ENCODE peak calls at places on chromosomes 1 and 21, in eight cellular contexts. One of them, this sample, is unnamed.

GRCh38 chr1:100364731-100365130 is 12.4 kb downstream of the CDC14A start:
- DNase-seq in psoas muscle: no peak
- DNase-seq in tibial nerve: no peak
- DNase-seq in heart left ventricle: no peak
- DNase-seq in Peyer's patch: no peak
- DNase-seq in SK-N-SH: no peak
- DNase-seq in neuronal stem cell: no peak
- DNase-seq in gastrocnemius medialis: no peak
- DNase-seq in this sample: no peak

GRCh38 chr1:48049823-48050539 is 52.8 kb upstream of the TRABD2B start:
- DNase-seq in neuronal stem cell: no peak
- DNase-seq in Peyer's patch: no peak
- DNase-seq in SK-N-SH: no peak
- DNase-seq in tibial nerve: no peak
- DNase-seq in gastrocnemius medialis: no peak
- DNase-seq in psoas muscle: no peak
- DNase-seq in heart left ventricle: no peak
- DNase-seq in this sample: no peak

GRCh38 chr1:77847621-77848080 is 40.8 kb upstream of the NEXN start:
- DNase-seq in SK-N-SH: no peak
- DNase-seq in tibial nerve: no peak
- DNase-seq in neuronal stem cell: no peak
- DNase-seq in Peyer's patch: no peak
- DNase-seq in psoas muscle: no peak
- DNase-seq in gastrocnemius medialis: no peak
- DNase-seq in heart left ventricle: no peak
- DNase-seq in this sample: no peak

GRCh38 chr1:109091196-109092193 is 931 bp downstream of the TMEM167B start:
- DNase-seq in neuronal stem cell: no peak
- DNase-seq in SK-N-SH: peak; percentile 67
- DNase-seq in Peyer's patch: no peak
- DNase-seq in psoas muscle: no peak
- DNase-seq in heart left ventricle: no peak
- DNase-seq in gastrocnemius medialis: peak; percentile 38
- DNase-seq in tibial nerve: no peak
- DNase-seq in this sample: no peak

GRCh38 chr1:16127676-16128337 is 28.1 kb downstream of the EPHA2 start:
- DNase-seq in psoas muscle: no peak
- DNase-seq in tibial nerve: no peak
- DNase-seq in heart left ventricle: peak; percentile 72
- DNase-seq in SK-N-SH: peak; percentile 70
- DNase-seq in Peyer's patch: no peak
- DNase-seq in gastrocnemius medialis: no peak
- DNase-seq in neuronal stem cell: no peak
- DNase-seq in this sample: no peak

GRCh38 chr1:51745304-51745570 is 128.3 kb downstream of the OSBPL9 start:
- DNase-seq in neuronal stem cell: no peak
- DNase-seq in tibial nerve: no peak
- DNase-seq in Peyer's patch: no peak
- DNase-seq in SK-N-SH: no peak
- DNase-seq in heart left ventricle: no peak
- DNase-seq in psoas muscle: no peak
- DNase-seq in gastrocnemius medialis: no peak
- DNase-seq in this sample: no peak

GRCh38 chr1:226632169-226632884 is 83.8 kb downstream of the STUM start:
- DNase-seq in tibial nerve: no peak
- DNase-seq in Peyer's patch: peak; percentile 49
- DNase-seq in neuronal stem cell: no peak
- DNase-seq in gastrocnemius medialis: peak; percentile 48
- DNase-seq in psoas muscle: no peak
- DNase-seq in heart left ventricle: peak; percentile 25
- DNase-seq in SK-N-SH: no peak
- DNase-seq in this sample: no peak

GRCh38 chr1:153474349-153474748 is 13.9 kb upstream of the S100A7 start:
- DNase-seq in Peyer's patch: no peak
- DNase-seq in neuronal stem cell: no peak
- DNase-seq in psoas muscle: no peak
- DNase-seq in tibial nerve: no peak
- DNase-seq in heart left ventricle: no peak
- DNase-seq in SK-N-SH: no peak
- DNase-seq in gastrocnemius medialis: no peak
- DNase-seq in this sample: no peak

GRCh38 chr1:22540311-22540710 is 23.0 kb upstream of the EPHA8 start:
- DNase-seq in SK-N-SH: no peak
- DNase-seq in tibial nerve: no peak
- DNase-seq in Peyer's patch: no peak
- DNase-seq in heart left ventricle: no peak
- DNase-seq in gastrocnemius medialis: no peak
- DNase-seq in psoas muscle: no peak
- DNase-seq in neuronal stem cell: no peak
- DNase-seq in this sample: no peak

GRCh38 chr1:28775121-28775942 is 36.6 kb upstream of the OPRD1 start:
- DNase-seq in heart left ventricle: peak; percentile 85
- DNase-seq in gastrocnemius medialis: peak; percentile 51
- DNase-seq in SK-N-SH: no peak
- DNase-seq in neuronal stem cell: no peak
- DNase-seq in psoas muscle: peak; percentile 76
- DNase-seq in tibial nerve: peak; percentile 18
- DNase-seq in Peyer's patch: peak; percentile 87
- DNase-seq in this sample: no peak
- H3K27ac ChIP-seq in heart left ventricle: peak overlapping the region; percentile 21
- H3K27ac ChIP-seq in gastrocnemius medialis: no peak overlapping the region
- H3K27ac ChIP-seq in SK-N-SH: no peak overlapping the region
- H3K27ac ChIP-seq in neuronal stem cell: no peak overlapping the region
- H3K27ac ChIP-seq in psoas muscle: no peak overlapping the region
- H3K27ac ChIP-seq in tibial nerve: no peak overlapping the region
- H3K27ac ChIP-seq in Peyer's patch: peak overlapping the region; percentile 75
- H3K27ac ChIP-seq in this sample: no peak overlapping the region

GRCh38 chr21:29641001-29641634 is 298.7 kb downstream of the GRIK1 start:
- DNase-seq in heart left ventricle: no peak
- DNase-seq in tibial nerve: no peak
- DNase-seq in neuronal stem cell: no peak
- DNase-seq in gastrocnemius medialis: no peak
- DNase-seq in Peyer's patch: no peak
- DNase-seq in SK-N-SH: no peak
- DNase-seq in psoas muscle: no peak
- DNase-seq in this sample: no peak
- H3K27ac ChIP-seq in heart left ventricle: no peak overlapping the region
- H3K27ac ChIP-seq in tibial nerve: no peak overlapping the region
- H3K27ac ChIP-seq in neuronal stem cell: no peak overlapping the region
- H3K27ac ChIP-seq in gastrocnemius medialis: no peak overlapping the region
- H3K27ac ChIP-seq in Peyer's patch: no peak overlapping the region
- H3K27ac ChIP-seq in SK-N-SH: no peak overlapping the region
- H3K27ac ChIP-seq in psoas muscle: no peak overlapping the region
- H3K27ac ChIP-seq in this sample: no peak overlapping the region

DNA sequence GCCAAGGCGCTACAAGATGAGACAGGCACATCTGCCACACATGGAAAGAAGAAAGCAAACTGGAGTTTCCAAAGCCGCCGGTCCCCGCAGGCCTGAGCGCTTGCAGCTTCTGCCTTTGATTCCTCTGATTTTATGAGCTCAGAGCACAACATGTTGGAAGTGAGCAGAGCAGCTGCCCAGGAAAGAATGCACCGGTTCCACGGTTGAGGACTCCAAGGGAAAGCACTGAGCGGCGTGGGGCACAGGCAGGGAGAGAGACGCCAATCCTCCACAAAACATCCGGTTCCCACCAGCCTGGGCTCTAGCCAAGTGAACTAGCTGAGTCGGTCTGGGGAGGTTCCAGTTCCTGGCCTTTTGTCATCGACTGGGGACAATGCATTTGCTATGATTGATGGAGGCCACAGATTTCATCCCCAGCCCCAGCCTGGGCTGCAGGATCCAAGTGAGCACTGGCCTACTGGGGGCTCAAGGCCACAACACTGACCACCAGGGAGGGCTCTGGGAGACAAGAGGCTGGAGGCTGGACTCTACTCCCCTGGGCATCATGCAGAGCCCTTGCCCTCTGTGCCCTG is 253.1 kb upstream of the IRF2BP2 start:
- DNase-seq in gastrocnemius medialis: peak; percentile 70
- DNase-seq in psoas muscle: peak; percentile 83
- DNase-seq in Peyer's patch: peak; percentile 74
- DNase-seq in heart left ventricle: peak; percentile 85
- DNase-seq in neuronal stem cell: no peak
- DNase-seq in SK-N-SH: no peak
- DNase-seq in tibial nerve: peak; percentile 59
- DNase-seq in this sample: peak; percentile 63
- H3K27ac ChIP-seq in gastrocnemius medialis: peak overlapping the region; percentile 75
- H3K27ac ChIP-seq in psoas muscle: peak overlapping the region; percentile 67
- H3K27ac ChIP-seq in Peyer's patch: peak overlapping the region; percentile 63
- H3K27ac ChIP-seq in heart left ventricle: peak overlapping the region; percentile 82
- H3K27ac ChIP-seq in neuronal stem cell: no peak overlapping the region
- H3K27ac ChIP-seq in SK-N-SH: peak overlapping the region; percentile 21
- H3K27ac ChIP-seq in tibial nerve: peak overlapping the region; percentile 1
- H3K27ac ChIP-seq in this sample: peak overlapping the region; percentile 87

DNA sequence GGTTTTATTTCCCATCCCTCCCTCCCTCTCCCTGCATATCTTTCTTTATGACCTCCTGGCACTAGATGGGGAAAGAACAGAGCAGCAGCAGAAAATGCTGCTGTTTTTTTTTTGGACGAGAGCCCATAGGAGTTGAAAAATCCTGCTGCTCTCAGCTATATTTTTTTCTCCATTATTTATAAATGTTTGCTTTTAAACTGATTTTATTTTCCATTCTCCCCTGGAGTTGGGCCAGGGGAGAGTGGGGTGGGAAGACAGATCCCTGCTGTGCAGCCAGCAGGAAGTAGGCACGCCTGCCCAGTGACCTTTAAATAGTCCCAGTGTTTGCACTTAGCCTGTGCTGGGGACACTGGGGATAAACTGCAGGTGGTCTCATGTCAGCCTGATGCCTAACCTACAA is 17.4 kb downstream of the SFT2D2 start:
- DNase-seq in neuronal stem cell: no peak
- DNase-seq in Peyer's patch: no peak
- DNase-seq in psoas muscle: no peak
- DNase-seq in tibial nerve: no peak
- DNase-seq in gastrocnemius medialis: no peak
- DNase-seq in heart left ventricle: no peak
- DNase-seq in SK-N-SH: no peak
- DNase-seq in this sample: no peak
- H3K27ac ChIP-seq in neuronal stem cell: peak overlapping the region; percentile 5
- H3K27ac ChIP-seq in Peyer's patch: peak overlapping the region; percentile 19
- H3K27ac ChIP-seq in psoas muscle: peak overlapping the region; percentile 9
- H3K27ac ChIP-seq in tibial nerve: no peak overlapping the region
- H3K27ac ChIP-seq in gastrocnemius medialis: no peak overlapping the region
- H3K27ac ChIP-seq in heart left ventricle: peak overlapping the region; percentile 60
- H3K27ac ChIP-seq in SK-N-SH: no peak overlapping the region
- H3K27ac ChIP-seq in this sample: peak overlapping the region; percentile 46